ENCODE peak calls at places on chromosomes 12 and 14, in four cellular contexts. W is spleen, M is cardiac muscle cell, J is small intestine. A is an unnamed sample.

GRCh38 chr12:10276774-10277173 is 30.9 kb upstream of the KLRD1 start:
- DNase-seq in W (no peak), M (no peak), J (no peak), A (no peak)

GRCh38 chr12:121765573-121765972 is 27.9 kb downstream of the RHOF start:
- DNase-seq in W (no peak), M (no peak), J (no peak), A (no peak)

GRCh38 chr12:116708826-116709756 is 28.8 kb downstream of the SPRING1 start:
- DNase-seq in W (peak; percentile 80), M (no peak), J (peak; percentile 67), A (peak; percentile 71)

GRCh38 chr12:19012965-19013364 is 116.6 kb upstream of the PLEKHA5 start:
- DNase-seq in W (no peak), M (no peak), J (peak; percentile 81), A (no peak)

GRCh38 chr14:90582166-90582565 is 185.3 kb downstream of the CALM1 start:
- DNase-seq in W (no peak), M (no peak), J (no peak), A (no peak)

GRCh38 chr14:64973026-64973442 is 898 bp upstream of the RAB15 start:
- DNase-seq in W (no peak), M (no peak), J (peak; percentile 66), A (no peak)

GRCh38 chr14:71555654-71556559 is 376.3 kb upstream of the RGS6 start:
- DNase-seq in W (no peak), M (no peak), J (peak; percentile 71), A (no peak)

GRCh38 chr14:30874999-30875787 is 834 bp downstream of the COCH start:
- DNase-seq in W (peak; percentile 72), M (peak; percentile 5), J (no peak), A (no peak)

GRCh38 chr14:50012644-50013043 is 103.7 kb downstream of the VCPKMT start:
- DNase-seq in W (no peak), M (no peak), J (no peak), A (no peak)

GRCh38 chr12:51009038-51009437 is 17.1 kb downstream of the SLC11A2 start:
- DNase-seq in W (peak; percentile 88), M (no peak), J (peak; percentile 78), A (peak; percentile 86)
- H3K4me3 ChIP-seq in W (no peak overlapping the region), M (no peak overlapping the region), J (no peak overlapping the region), A (peak overlapping the region; percentile 60)

DNA sequence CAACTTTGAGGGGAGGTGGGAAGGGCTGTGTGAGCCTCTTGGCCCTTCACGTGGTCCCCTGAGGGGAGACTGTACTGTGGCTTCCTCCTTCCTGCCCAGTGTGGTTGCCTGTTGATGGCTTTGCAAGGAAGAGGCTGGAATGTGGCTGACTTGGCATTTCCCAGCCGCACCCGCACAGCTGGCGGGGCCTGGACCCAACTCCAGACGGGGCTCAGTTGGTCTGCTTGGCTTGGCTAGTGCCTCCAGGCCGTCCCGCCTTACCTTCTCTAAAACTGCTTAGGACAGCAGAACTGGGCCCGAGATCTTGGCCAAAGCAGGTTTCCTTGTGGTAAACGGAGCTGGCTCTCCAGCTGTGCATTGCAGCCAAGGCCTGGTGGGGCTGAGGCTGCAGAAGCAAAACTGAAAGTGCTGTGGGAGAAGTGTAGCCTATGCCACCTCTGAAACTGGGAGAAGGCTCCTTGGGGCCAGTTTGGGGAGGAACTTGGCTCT is 139.5 kb downstream of the SMOC1 start:
- DNase-seq in W (no peak), M (no peak), J (peak; percentile 58), A (peak; percentile 47)
- H3K27ac ChIP-seq in W (peak overlapping the region; percentile 41), M (no peak overlapping the region), J (peak overlapping the region; percentile 26), A (no peak overlapping the region)

GRCh38 chr14:69685716-69686115 is 74.3 kb downstream of the SUSD6 start:
- DNase-seq in W (no peak), M (peak; percentile 56), J (peak; percentile 82), A (peak; percentile 85)
- H3K4me1 ChIP-seq in W (peaks cover 56% of the 10 kb centered on the region), M (peaks cover 38% of the 10 kb centered on the region), J (peaks cover 4% of the 10 kb centered on the region), A (peaks cover 26% of the 10 kb centered on the region)

DNA sequence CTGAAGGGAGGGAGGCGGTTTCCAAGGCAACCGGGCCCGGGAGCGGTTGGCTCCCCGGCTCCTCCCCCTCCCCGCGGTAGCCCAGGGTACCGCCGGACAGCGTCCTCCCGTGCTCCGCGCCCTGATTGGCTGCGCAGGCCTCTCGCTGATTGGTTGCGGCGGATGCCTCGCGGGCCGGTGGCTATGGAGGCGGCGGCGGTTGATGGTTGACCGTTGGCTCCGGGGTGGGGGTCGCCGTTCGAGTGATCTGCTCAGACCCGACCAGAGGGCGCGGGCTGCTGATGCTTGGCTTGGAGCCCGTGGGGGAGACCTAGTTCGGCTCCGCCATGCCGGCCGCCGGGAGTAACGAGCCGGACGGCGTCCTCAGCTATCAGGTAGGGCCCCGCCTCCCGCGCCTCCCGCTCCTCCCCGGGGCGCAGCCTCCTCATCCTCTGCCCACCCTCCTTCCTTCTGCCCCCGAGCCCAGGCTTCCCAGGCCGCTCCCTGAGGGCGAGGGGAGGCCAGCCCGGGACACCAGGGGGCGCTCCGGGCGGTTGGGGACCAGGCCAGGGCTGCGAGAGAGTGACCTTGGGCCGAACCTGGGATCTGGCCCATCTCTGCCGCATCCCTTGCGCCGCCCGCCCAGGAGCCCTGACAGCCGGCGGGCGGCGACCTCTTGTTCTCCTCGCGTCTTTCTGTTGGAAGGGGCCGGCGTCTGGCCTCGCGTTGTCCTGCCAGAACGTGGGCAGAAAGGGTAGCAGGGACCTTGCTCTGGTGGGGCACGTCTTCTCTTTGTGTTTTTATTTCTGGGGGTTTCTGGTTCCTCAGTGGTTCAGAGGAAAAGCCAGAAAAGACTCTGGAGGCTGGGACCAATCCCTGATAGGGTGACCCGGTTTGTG is at the start of gene SLC4A8:
- DNase-seq in W (peak; percentile 95), M (peak; percentile 98), J (peak; percentile 54), A (peak; percentile 92)
- H3K4me3 ChIP-seq in W (peak within 1 kb of the TSS; percentile 75), M (peak within 1 kb of the TSS; percentile 58), J (peak within 1 kb of the TSS; percentile 47), A (peak within 1 kb of the TSS; percentile 27)

GRCh38 chr12:109153711-109154434 is 37.5 kb downstream of the ACACB start:
- DNase-seq in W (peak; percentile 78), M (peak; percentile 17), J (peak; percentile 33), A (peak; percentile 65)
- H3K27ac ChIP-seq in W (peak overlapping the region; percentile 87), M (peak overlapping the region; percentile 32), J (peak overlapping the region; percentile 89), A (peak overlapping the region; percentile 55)